ENCODE peak calls at places on chromosomes 5 and 9, in ten cellular contexts. One of them, this sample, is unnamed.
A peak's percentile ranks its signal among the peaks of the same experiment; 100 is the strongest.

GRCh38 chr9:120424248-120424647 is 155.7 kb downstream of the CDK5RAP2 start:
- DNase-seq in Calu3: no peak
- DNase-seq in stimulated activated CD4-positive, alpha-beta T cell treated with anti-CD3 and anti-CD28 coated beads, Interleukin-1b, Interleukin-23, amount 100 ng/mL, for 1 hour: no peak
- DNase-seq in ACHN: no peak
- DNase-seq in WTC11: no peak
- DNase-seq in Daoy: no peak
- DNase-seq in fibroblast of villous mesenchyme: no peak
- DNase-seq in EL: no peak
- DNase-seq in NCI-H2081: no peak
- DNase-seq in AG10803: no peak
- DNase-seq in this sample: no peak

GRCh38 chr9:96084289-96084688 is 208.8 kb downstream of the ERCC6L2 start:
- DNase-seq in AG10803: no peak
- DNase-seq in fibroblast of villous mesenchyme: peak; percentile 90
- DNase-seq in ACHN: no peak
- DNase-seq in EL: no peak
- DNase-seq in NCI-H2081: no peak
- DNase-seq in stimulated activated CD4-positive, alpha-beta T cell treated with anti-CD3 and anti-CD28 coated beads, Interleukin-1b, Interleukin-23, amount 100 ng/mL, for 1 hour: no peak
- DNase-seq in Daoy: no peak
- DNase-seq in Calu3: no peak
- DNase-seq in WTC11: no peak
- DNase-seq in this sample: no peak

GRCh38 chr9:68895741-68896478 is 118.0 kb downstream of the PRKACG start:
- DNase-seq in WTC11: no peak
- DNase-seq in ACHN: no peak
- DNase-seq in EL: no peak
- DNase-seq in NCI-H2081: no peak
- DNase-seq in Daoy: peak; percentile 21
- DNase-seq in stimulated activated CD4-positive, alpha-beta T cell treated with anti-CD3 and anti-CD28 coated beads, Interleukin-1b, Interleukin-23, amount 100 ng/mL, for 1 hour: no peak
- DNase-seq in Calu3: no peak
- DNase-seq in AG10803: no peak
- DNase-seq in fibroblast of villous mesenchyme: no peak
- DNase-seq in this sample: peak; percentile 7

GRCh38 chr5:2352101-2352861 is 399.2 kb downstream of the IRX2 start:
- DNase-seq in Daoy: peak; percentile 48
- DNase-seq in NCI-H2081: no peak
- DNase-seq in stimulated activated CD4-positive, alpha-beta T cell treated with anti-CD3 and anti-CD28 coated beads, Interleukin-1b, Interleukin-23, amount 100 ng/mL, for 1 hour: no peak
- DNase-seq in AG10803: no peak
- DNase-seq in EL: no peak
- DNase-seq in WTC11: no peak
- DNase-seq in ACHN: no peak
- DNase-seq in Calu3: no peak
- DNase-seq in fibroblast of villous mesenchyme: no peak
- DNase-seq in this sample: no peak

GRCh38 chr5:10521466-10522223 is 42.2 kb upstream of the ANKRD33B start:
- DNase-seq in AG10803: no peak
- DNase-seq in NCI-H2081: no peak
- DNase-seq in Daoy: no peak
- DNase-seq in stimulated activated CD4-positive, alpha-beta T cell treated with anti-CD3 and anti-CD28 coated beads, Interleukin-1b, Interleukin-23, amount 100 ng/mL, for 1 hour: no peak
- DNase-seq in EL: no peak
- DNase-seq in Calu3: peak; percentile 18
- DNase-seq in WTC11: peak; percentile 45
- DNase-seq in ACHN: no peak
- DNase-seq in fibroblast of villous mesenchyme: no peak
- DNase-seq in this sample: no peak

GRCh38 chr5:120684213-120684612 is 220.1 kb downstream of the PRR16 start:
- DNase-seq in NCI-H2081: no peak
- DNase-seq in ACHN: peak; percentile 15
- DNase-seq in AG10803: peak; percentile 45
- DNase-seq in stimulated activated CD4-positive, alpha-beta T cell treated with anti-CD3 and anti-CD28 coated beads, Interleukin-1b, Interleukin-23, amount 100 ng/mL, for 1 hour: no peak
- DNase-seq in fibroblast of villous mesenchyme: peak; percentile 17
- DNase-seq in WTC11: no peak
- DNase-seq in EL: peak; percentile 38
- DNase-seq in Daoy: no peak
- DNase-seq in Calu3: peak; percentile 18
- DNase-seq in this sample: peak; percentile 28

GRCh38 chr9:133770076-133770777 is 32.1 kb upstream of the SARDH start:
- DNase-seq in fibroblast of villous mesenchyme: no peak
- DNase-seq in Calu3: no peak
- DNase-seq in Daoy: no peak
- DNase-seq in EL: no peak
- DNase-seq in WTC11: peak; percentile 8
- DNase-seq in AG10803: no peak
- DNase-seq in NCI-H2081: no peak
- DNase-seq in stimulated activated CD4-positive, alpha-beta T cell treated with anti-CD3 and anti-CD28 coated beads, Interleukin-1b, Interleukin-23, amount 100 ng/mL, for 1 hour: no peak
- DNase-seq in ACHN: no peak
- DNase-seq in this sample: peak; percentile 19

GRCh38 chr5:33938881-33939280 is 2.7 kb downstream of the RXFP3 start:
- DNase-seq in Daoy: no peak
- DNase-seq in NCI-H2081: no peak
- DNase-seq in ACHN: no peak
- DNase-seq in EL: no peak
- DNase-seq in WTC11: no peak
- DNase-seq in AG10803: no peak
- DNase-seq in fibroblast of villous mesenchyme: no peak
- DNase-seq in stimulated activated CD4-positive, alpha-beta T cell treated with anti-CD3 and anti-CD28 coated beads, Interleukin-1b, Interleukin-23, amount 100 ng/mL, for 1 hour: no peak
- DNase-seq in Calu3: no peak
- DNase-seq in this sample: no peak

GRCh38 chr5:138898742-138899141 is 23.6 kb upstream of the LRRTM2 start:
- DNase-seq in fibroblast of villous mesenchyme: no peak
- DNase-seq in ACHN: no peak
- DNase-seq in EL: no peak
- DNase-seq in Daoy: no peak
- DNase-seq in stimulated activated CD4-positive, alpha-beta T cell treated with anti-CD3 and anti-CD28 coated beads, Interleukin-1b, Interleukin-23, amount 100 ng/mL, for 1 hour: no peak
- DNase-seq in WTC11: no peak
- DNase-seq in Calu3: no peak
- DNase-seq in NCI-H2081: no peak
- DNase-seq in AG10803: no peak
- DNase-seq in this sample: no peak

GRCh38 chr9:136786451-136786850 is 4.7 kb upstream of the TMEM141 start:
- DNase-seq in NCI-H2081: peak; percentile 14
- DNase-seq in AG10803: no peak
- DNase-seq in stimulated activated CD4-positive, alpha-beta T cell treated with anti-CD3 and anti-CD28 coated beads, Interleukin-1b, Interleukin-23, amount 100 ng/mL, for 1 hour: no peak
- DNase-seq in fibroblast of villous mesenchyme: no peak
- DNase-seq in EL: no peak
- DNase-seq in ACHN: no peak
- DNase-seq in WTC11: no peak
- DNase-seq in Daoy: no peak
- DNase-seq in Calu3: no peak
- DNase-seq in this sample: no peak

GRCh38 chr9:105243015-105243686 is 1.3 kb upstream of the SLC44A1 start:
- DNase-seq in fibroblast of villous mesenchyme: peak; percentile 72
- DNase-seq in Daoy: peak; percentile 85
- DNase-seq in Calu3: no peak
- DNase-seq in stimulated activated CD4-positive, alpha-beta T cell treated with anti-CD3 and anti-CD28 coated beads, Interleukin-1b, Interleukin-23, amount 100 ng/mL, for 1 hour: no peak
- DNase-seq in EL: peak; percentile 88
- DNase-seq in AG10803: peak; percentile 91
- DNase-seq in WTC11: no peak
- DNase-seq in NCI-H2081: no peak
- DNase-seq in ACHN: no peak
- DNase-seq in this sample: no peak

This sample was measured in myocyte.